ENCODE peak calls at places on chromosomes 12 and 14, in nine cellular contexts. G, U, Q, F, E, O, Z, K and L are unnamed samples.
A peak's percentile ranks its signal among the peaks of the same experiment; 100 is the strongest.

GRCh38 chr14:66240112-66240511 is 246.1 kb upstream of the CCDC196 start:
- DNase-seq in G (no peak), U (no peak), Q (no peak), F (no peak), E (no peak), O (no peak), Z (no peak), K (no peak), L (no peak)

GRCh38 chr14:51337520-51337919 is 97.5 kb downstream of the TMX1 start:
- DNase-seq in G (no peak), U (no peak), Q (no peak), F (no peak), E (no peak), O (no peak), Z (no peak), K (no peak), L (no peak)

GRCh38 chr12:38386238-38386985 is 69.8 kb downstream of the ALG10B start:
- DNase-seq in G (no peak), U (no peak), Q (no peak), F (no peak), E (no peak), O (no peak), Z (no peak), K (no peak), L (no peak)

GRCh38 chr12:130428116-130428515 is 90.4 kb downstream of the PIWIL1 start:
- DNase-seq in G (no peak), U (peak; percentile 52), Q (no peak), F (no peak), E (peak; percentile 6), O (no peak), Z (no peak), K (no peak), L (peak; percentile 20)

GRCh38 chr14:88667555-88668273 is 104.9 kb downstream of the ZC3H14 start:
- DNase-seq in G (peak; percentile 34), U (peak; percentile 69), Q (peak; percentile 84), F (peak; percentile 85), E (peak; percentile 21), O (peak; percentile 57), Z (peak; percentile 39), K (peak; percentile 80), L (peak; percentile 51)

GRCh38 chr12:131829795-131830334 is 1.7 kb downstream of the MMP17 start:
- DNase-seq in G (no peak), U (peak; percentile 72), Q (no peak), F (no peak), E (no peak), O (no peak), Z (no peak), K (no peak), L (no peak)

GRCh38 chr14:81148635-81149034 is 72.1 kb downstream of the GTF2A1 start:
- DNase-seq in G (no peak), U (no peak), Q (no peak), F (no peak), E (no peak), O (no peak), Z (no peak), K (no peak), L (no peak)

GRCh38 chr12:131773582-131774221 is 54.5 kb upstream of the MMP17 start:
- DNase-seq in G (no peak), U (no peak), Q (no peak), F (no peak), E (no peak), O (peak; percentile 54), Z (no peak), K (peak; percentile 84), L (no peak)

GRCh38 chr12:47032644-47033043 is 46.8 kb upstream of the PCED1B start:
- DNase-seq in G (no peak), U (no peak), Q (peak; percentile 6), F (peak; percentile 85), E (no peak), O (no peak), Z (no peak), K (no peak), L (no peak)

GRCh38 chr14:30621354-30621953 is 665 bp upstream of the SCFD1 start:
- DNase-seq in G (no peak), U (no peak), Q (peak; percentile 22), F (peak; percentile 33), E (no peak), O (no peak), Z (peak; percentile 9), K (peak; percentile 55), L (no peak)

GRCh38 chr12:124780752-124781685 is 82.6 kb downstream of the SCARB1 start:
- DNase-seq in G (no peak), U (no peak), Q (no peak), F (no peak), E (no peak), O (no peak), Z (no peak), K (no peak), L (no peak)

GRCh38 chr14:101564444-101564776 is 3.1 kb downstream of the DIO3 start:
- DNase-seq in G (no peak), U (no peak), Q (no peak), F (no peak), E (no peak), O (no peak), Z (no peak), K (no peak), L (no peak)

GRCh38 chr14:23564876-23565275 is 2.7 kb downstream of the AP1G2 start:
- DNase-seq in G (no peak), U (peak; percentile 59), Q (no peak), F (no peak), E (no peak), O (no peak), Z (no peak), K (no peak), L (no peak)